ENCODE peak calls at places on chromosome 17, in four cellular contexts. P is stimulated activated naive CD8-positive, alpha-beta T cell treated with anti-CD3 and anti-CD28 coated beads, Interleukin-15, amount 100 ng/mL, for 72 hours; W is aorta; T is HepG2. I is an unnamed sample.
A peak's percentile ranks its signal among the peaks of the same experiment; 100 is the strongest.

GRCh38 chr17:29884995-29885394 is 45.0 kb downstream of the SSH2 start:
- ATAC-seq in P (no peak), T (no peak), W (no peak), I (no peak)

GRCh38 chr17:78960945-78961344 is 18.8 kb downstream of the LGALS3BP start:
- ATAC-seq in W (no peak), P (no peak), T (no peak), I (peak; percentile 51)

GRCh38 chr17:72425796-72426173 is 305.0 kb downstream of the SOX9 start:
- ATAC-seq in T (no peak), W (no peak), P (no peak), I (no peak)

GRCh38 chr17:76986318-76986717 is 118.1 kb downstream of the MGAT5B start:
- ATAC-seq in P (no peak), W (no peak), T (no peak), I (no peak)

GRCh38 chr17:9519873-9520272 is 55.7 kb downstream of the STX8 start:
- ATAC-seq in W (no peak), P (no peak), T (no peak), I (no peak)

GRCh38 chr17:62847426-62847825 is 39.3 kb upstream of the MARCHF10 start:
- ATAC-seq in P (no peak), T (no peak), W (no peak), I (no peak)

GRCh38 chr17:73293480-73293911 is 18.3 kb downstream of the CDC42EP4 start:
- ATAC-seq in W (peak; percentile 59), P (no peak), T (no peak), I (peak; percentile 69)

GRCh38 chr17:83161298-83162034 is 82.1 kb downstream of the METRNL start:
- ATAC-seq in P (no peak), W (peak; percentile 11), T (peak; percentile 90), I (no peak)

GRCh38 chr17:61669522-61669921 is 78.5 kb upstream of the NACA2 start:
- ATAC-seq in P (no peak), W (no peak), T (no peak), I (no peak)

GRCh38 chr17:82424001-82424862 is 5.8 kb upstream of the OGFOD3 start:
- ATAC-seq in W (peak; percentile 70), T (peak; percentile 78), P (peak; percentile 64), I (peak; percentile 27)

GRCh38 chr17:81811705-81812570 is 8.0 kb downstream of the GCGR start:
- ATAC-seq in T (no peak), P (no peak), W (no peak), I (no peak)

GRCh38 chr17:78725448-78726021 is 56.5 kb downstream of the CYTH1 start:
- ATAC-seq in W (no peak), T (no peak), P (peak; percentile 94), I (no peak)

GRCh38 chr17:59899099-59899498 is 6.2 kb downstream of the RPS6KB1 start:
- ATAC-seq in W (no peak), T (no peak), P (no peak), I (no peak)

GRCh38 chr17:70168979-70169706 is at the start of gene KCNJ2:
- ATAC-seq in P (peak; percentile 92), T (peak; percentile 99), W (peak; percentile 96), I (peak; percentile 97)

GRCh38 chr17:39191750-39192510 is 5.5 kb downstream of the CACNB1 start:
- ATAC-seq in W (no peak), P (no peak), T (no peak), I (no peak)

GRCh38 chr17:28482551-28483199 is 9.2 kb downstream of the SLC13A2 start:
- ATAC-seq in T (no peak), W (no peak), P (no peak), I (no peak)

I was measured in esophagus mucosa.